ENCODE peak calls at places on chromosomes 7 and 10, in nine cellular contexts. H is right atrium auricular region, Q is suprapubic skin, T is fibroblast of pulmonary artery, O is cardiac fibroblast, V is upper lobe of right lung, G is coronary artery, W is stomach, R is epithelial cell of esophagus. U is an unnamed sample.

GRCh38 chr7:29091121-29091601 is 55.2 kb downstream of the CPVL start:
- DNase-seq in G (no peak), V (no peak), O (no peak), T (peak), W (peak), H (no peak), R (no peak), Q (no peak), U (no peak)

GRCh38 chr7:158809596-158809995 is 19.7 kb downstream of the ESYT2 start:
- DNase-seq in R (no peak), V (no peak), Q (no peak), W (no peak), G (no peak), H (no peak), T (peak), O (no peak), U (no peak)

GRCh38 chr7:132386249-132386681 is 190.0 kb downstream of the PLXNA4 start:
- DNase-seq in V (no peak), W (peak), G (no peak), T (peak), R (no peak), Q (no peak), O (no peak), H (peak), U (no peak)

GRCh38 chr7:134625571-134625970 is 21.1 kb upstream of the BPGM start:
- DNase-seq in R (peak), T (peak), V (no peak), W (no peak), O (peak), G (no peak), H (no peak), Q (no peak), U (no peak)

GRCh38 chr7:31603076-31603475 is 83.9 kb upstream of the PPP1R17 start:
- DNase-seq in R (peak), Q (no peak), O (no peak), V (no peak), H (no peak), W (no peak), G (no peak), T (no peak), U (no peak)

GRCh38 chr10:124005991-124006392 is 87.4 kb downstream of the CHST15 start:
- DNase-seq in O (peak), T (no peak), H (no peak), V (peak), R (no peak), Q (peak), W (peak), G (no peak), U (no peak)

GRCh38 chr7:44796034-44796503 is 412 bp upstream of the PPIA start:
- DNase-seq in T (peak), G (no peak), R (peak), W (no peak), Q (no peak), O (peak), H (no peak), V (no peak), U (peak)

GRCh38 chr10:50636576-50636975 is 12.8 kb upstream of the SGMS1 start:
- DNase-seq in G (no peak), Q (no peak), O (no peak), V (no peak), W (no peak), T (no peak), H (no peak), R (no peak), U (no peak)

GRCh38 chr7:95471076-95471475 is 14.7 kb upstream of the ASB4 start:
- DNase-seq in O (no peak), W (no peak), G (no peak), H (no peak), R (no peak), T (no peak), V (no peak), Q (no peak), U (no peak)

GRCh38 chr7:91913612-91914011 is 27.1 kb upstream of the AKAP9 start:
- DNase-seq in H (no peak), V (no peak), O (peak), G (no peak), T (peak), Q (no peak), W (no peak), R (peak), U (no peak)

GRCh38 chr7:120990468-120991118 is 2.1 kb downstream of the CPED1 start:
- DNase-seq in T (peak), R (no peak), W (no peak), V (no peak), G (no peak), O (peak), H (no peak), Q (no peak), U (no peak)

GRCh38 chr7:25832456-25832855 is 319.5 kb upstream of the NFE2L3 start:
- DNase-seq in V (no peak), R (no peak), T (peak), Q (no peak), H (no peak), O (no peak), W (no peak), G (no peak), U (no peak)

GRCh38 chr7:70751895-70752294 is 380.0 kb upstream of the GALNT17 start:
- DNase-seq in Q (no peak), H (no peak), T (no peak), W (no peak), G (no peak), R (no peak), O (no peak), V (no peak), U (no peak)

GRCh38 chr7:28176174-28176573 is 4.4 kb downstream of the JAZF1 start:
- DNase-seq in V (no peak), R (no peak), Q (no peak), W (no peak), H (no peak), O (no peak), G (no peak), T (no peak), U (no peak)

GRCh38 chr7:131108212-131108980 is 219.3 kb upstream of the MKLN1 start:
- DNase-seq in H (no peak), Q (no peak), V (no peak), W (no peak), R (no peak), T (peak), O (peak), G (no peak), U (no peak)

GRCh38 chr7:131109011-131109756 is 218.5 kb upstream of the MKLN1 start:
- DNase-seq in T (peak), Q (no peak), G (no peak), H (no peak), V (no peak), O (peak), R (no peak), W (no peak), U (no peak)

GRCh38 chr7:131110294-131111080 is 217.2 kb upstream of the MKLN1 start:
- DNase-seq in H (peak), Q (no peak), R (no peak), O (peak), T (peak), V (no peak), G (peak), W (no peak), U (no peak)

GRCh38 chr7:131111081-131111576 is 216.5 kb upstream of the MKLN1 start:
- DNase-seq in Q (no peak), O (peak), W (no peak), R (peak), V (no peak), G (no peak), H (no peak), T (peak), U (peak)

DNA sequence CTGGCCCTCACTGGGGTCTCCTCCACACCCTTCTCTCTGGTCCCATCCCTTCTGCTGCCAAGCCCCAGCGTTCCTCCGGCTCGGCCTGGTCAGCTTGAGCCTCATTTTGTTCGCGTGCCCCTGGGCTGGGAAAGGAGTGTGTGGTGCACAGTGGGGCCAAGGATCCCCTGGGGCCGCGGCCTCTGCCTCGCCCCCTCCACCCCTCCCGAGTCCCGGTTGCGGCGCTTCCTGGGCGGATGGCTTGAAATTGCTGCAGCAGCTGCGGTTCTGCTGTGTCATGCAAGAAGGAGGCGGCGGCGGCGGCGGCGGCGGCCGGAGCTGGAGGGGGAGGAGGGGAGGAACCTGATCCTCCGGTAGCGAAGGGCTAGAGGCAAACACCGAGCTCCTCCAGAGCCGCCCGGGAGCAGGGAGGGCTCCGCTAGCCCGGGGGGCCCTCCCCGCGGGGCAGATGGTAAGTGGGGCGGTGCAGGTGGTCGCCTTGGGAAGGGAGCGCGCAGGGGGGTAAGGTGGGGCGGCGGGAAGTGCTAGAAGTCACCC is 217.9 kb upstream of the MKLN1 start:
- DNase-seq in G (peak), O (peak), T (peak), W (peak), V (peak), R (peak), H (peak), Q (peak), U (peak)
- TF ChIP-seq CTCF in G (no peak), O (no peak), T (no peak), W (no peak), V (no peak), R (no peak), H (no peak), Q (no peak), U (no peak)

DNA sequence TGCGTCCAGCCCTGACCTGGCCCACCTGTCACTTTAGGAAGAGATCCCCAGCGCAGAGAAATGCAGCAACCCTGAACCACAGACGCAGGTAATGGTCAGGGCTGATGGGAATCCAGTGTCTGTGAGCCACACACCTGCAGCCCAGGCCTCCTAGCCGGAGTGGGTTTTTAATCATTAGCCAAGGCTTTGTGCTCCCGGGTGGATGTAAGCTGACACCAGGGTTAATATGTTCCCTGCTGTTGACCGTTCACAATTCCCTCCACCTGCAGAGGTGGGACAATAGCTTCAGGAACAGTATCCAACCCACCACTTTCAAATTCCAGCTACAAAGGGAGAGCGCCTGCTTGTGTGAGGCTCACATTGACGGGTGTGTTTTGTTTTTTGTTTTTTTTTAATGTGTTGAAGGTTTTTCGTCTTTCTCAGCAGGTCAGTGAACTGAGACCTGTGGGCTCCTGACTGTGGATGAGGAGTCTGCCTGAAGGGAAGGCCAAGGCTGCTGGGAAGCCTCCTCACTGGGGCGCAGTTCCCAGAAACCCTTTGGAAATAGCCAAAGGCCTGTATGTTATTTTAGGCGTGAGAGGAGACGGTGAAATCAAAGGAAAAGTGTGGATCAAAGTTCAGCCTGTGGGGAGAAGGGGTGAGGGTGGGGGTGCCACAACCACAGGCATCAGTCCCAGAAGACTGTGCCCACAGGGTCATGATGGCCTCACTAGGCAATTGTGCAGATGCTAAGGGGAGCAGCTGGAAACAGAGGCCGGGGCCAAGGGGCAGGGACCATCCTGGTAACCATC is 111.1 kb downstream of the TNS3 start:
- DNase-seq in V (no peak), O (no peak), H (no peak), W (peak), R (no peak), G (no peak), T (no peak), Q (no peak), U (no peak)
- TF ChIP-seq CTCF in V (no peak), O (no peak), H (no peak), W (no peak), R (no peak), G (no peak), T (no peak), Q (no peak), U (no peak)

GRCh38 chr7:149104749-149105148 is 14.2 kb upstream of the ZNF786 start:
- DNase-seq in Q (no peak), R (no peak), T (no peak), H (no peak), V (peak), G (no peak), W (no peak), O (no peak), U (no peak)

GRCh38 chr7:149104214-149104613 is 13.7 kb upstream of the ZNF786 start:
- DNase-seq in Q (no peak), R (no peak), G (no peak), T (no peak), W (no peak), V (peak), H (no peak), O (no peak), U (no peak)

GRCh38 chr7:149109969-149110368 is 16.2 kb downstream of the ZNF425 start:
- DNase-seq in T (no peak), V (no peak), R (no peak), O (no peak), H (no peak), W (no peak), G (no peak), Q (no peak), U (no peak)
- TF ChIP-seq CTCF in T (no peak), V (no peak), R (no peak), O (no peak), H (no peak), W (no peak), G (no peak), Q (no peak), U (no peak)

DNA sequence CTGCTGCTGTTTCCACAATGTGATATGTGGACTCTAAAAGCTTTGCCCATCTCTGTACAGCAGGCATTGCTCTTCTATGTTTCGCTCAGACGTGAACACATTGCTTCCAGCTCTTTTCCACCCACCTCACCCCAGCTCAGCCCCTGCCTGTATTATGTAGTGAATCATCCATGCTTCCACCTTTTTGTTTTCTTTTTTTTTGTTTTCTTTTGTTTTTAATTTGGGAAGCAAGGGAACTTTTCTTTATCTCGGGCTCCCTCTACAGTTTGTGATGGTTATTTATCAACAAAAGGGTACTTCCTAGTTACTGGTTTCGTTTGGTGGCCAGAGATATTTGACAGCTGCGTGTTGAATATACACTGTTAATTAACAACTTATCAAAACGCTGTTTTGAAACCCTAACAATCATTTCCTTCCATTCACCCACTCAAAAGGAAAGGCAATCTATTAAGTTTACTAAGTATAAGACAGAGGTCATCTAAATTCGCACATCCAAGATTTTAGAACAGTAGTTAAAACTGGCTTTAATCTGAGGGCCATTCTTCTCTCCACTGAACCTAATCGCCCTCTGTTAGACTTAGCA is 127.9 kb upstream of the STK17A start:
- DNase-seq in Q (no peak), V (no peak), T (peak), G (no peak), O (peak), R (peak), W (no peak), H (no peak), U (no peak)
- TF ChIP-seq CTCF in Q (peak), V (peak), T (peak), G (no peak), O (peak), R (peak), W (peak), H (peak), U (peak)

GRCh38 chr7:5455581-5456222 is 32.1 kb upstream of the TNRC18 start:
- DNase-seq in H (no peak), Q (no peak), G (no peak), W (no peak), R (no peak), O (no peak), V (no peak), T (no peak), U (no peak)

GRCh38 chr7:5454485-5454884 is 30.9 kb upstream of the TNRC18 start:
- DNase-seq in T (no peak), R (no peak), H (no peak), W (no peak), O (no peak), G (no peak), Q (no peak), V (no peak), U (no peak)

GRCh38 chr7:5457245-5457735 is 33.7 kb upstream of the TNRC18 start:
- DNase-seq in O (no peak), H (no peak), Q (no peak), T (no peak), W (no peak), V (no peak), G (no peak), R (no peak), U (no peak)

GRCh38 chr7:5455175-5455574 is 31.5 kb upstream of the TNRC18 start:
- DNase-seq in R (no peak), O (no peak), W (no peak), G (no peak), V (no peak), Q (no peak), H (no peak), T (no peak), U (no peak)

DNA sequence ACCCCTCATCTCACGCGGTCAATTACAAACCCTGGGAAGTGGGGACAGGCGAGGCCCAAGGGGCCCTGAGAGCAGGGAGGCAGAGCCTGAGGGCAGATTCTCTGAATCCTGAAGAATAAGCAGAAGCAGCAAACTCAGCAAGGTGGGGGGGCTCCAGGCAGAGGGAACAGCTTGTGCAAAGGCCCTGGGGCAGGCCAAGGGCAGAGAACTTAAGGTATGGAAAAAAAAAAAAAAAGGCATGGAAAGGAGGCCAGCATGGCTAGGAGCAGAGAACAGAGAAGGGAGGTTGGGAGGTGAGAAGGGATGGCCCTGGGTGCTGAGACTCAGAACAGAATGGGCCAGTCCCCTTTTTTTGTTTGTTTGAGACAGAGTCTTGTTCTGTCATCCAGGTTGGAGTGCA is 32.8 kb upstream of the TNRC18 start:
- DNase-seq in O (no peak), T (no peak), V (no peak), Q (no peak), G (no peak), H (no peak), W (no peak), R (no peak), U (no peak)
- TF ChIP-seq CTCF in O (no peak), T (no peak), V (no peak), Q (no peak), G (no peak), H (no peak), W (no peak), R (no peak), U (no peak)

DNA sequence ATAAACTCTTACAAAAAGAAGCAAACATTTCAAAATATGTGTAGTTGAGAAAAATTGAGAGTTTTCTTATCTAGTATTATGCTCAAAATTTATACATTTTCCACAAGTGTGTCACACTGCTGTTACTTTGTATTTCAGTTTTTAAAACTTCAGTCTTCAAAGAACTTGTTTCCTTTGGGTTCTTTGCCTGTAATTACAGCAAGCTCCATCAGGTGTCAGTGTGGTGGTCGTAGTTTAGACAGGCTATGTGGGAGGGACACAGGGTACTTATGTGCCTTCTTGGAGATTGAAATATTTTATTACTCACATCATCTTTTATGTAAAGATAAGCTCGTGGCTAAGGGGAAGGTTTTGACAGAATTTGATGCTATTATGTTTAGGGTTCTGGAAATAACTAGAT is 360.5 kb downstream of the FGFR2 start:
- DNase-seq in T (no peak), Q (no peak), W (no peak), G (no peak), O (no peak), R (no peak), V (no peak), H (no peak), U (no peak)
- TF ChIP-seq CTCF in T (no peak), Q (no peak), W (no peak), G (no peak), O (no peak), R (peak), V (no peak), H (no peak), U (no peak)

U was measured in AG09319.